ENCODE peak calls at places on chromosome 15, in eight cellular contexts. I is right atrium auricular region; S is breast epithelium; U is suprapubic skin; X is PC-3; A is CD8-positive, alpha-beta T cell; B is GM06990; F is adrenal gland. Z is an unnamed sample.
A peak's percentile ranks its signal among the peaks of the same experiment; 100 is the strongest.

GRCh38 chr15:82263350-82263749 is 732 bp downstream of the SAXO2 start:
- DNase-seq in I (no peak), S (no peak), U (no peak), X (peak; percentile 85), A (no peak), B (no peak), F (no peak), Z (no peak)

GRCh38 chr15:56982987-56983386 is 64.5 kb downstream of the TCF12 start:
- DNase-seq in I (no peak), S (no peak), U (no peak), X (no peak), A (no peak), B (no peak), F (no peak), Z (no peak)

GRCh38 chr15:55526559-55527036 is 18.6 kb upstream of the DNAAF4 start:
- DNase-seq in I (no peak), S (no peak), U (no peak), X (peak; percentile 53), A (no peak), B (peak; percentile 37), F (peak; percentile 47), Z (no peak)

GRCh38 chr15:27623560-27624305 is 475.4 kb downstream of the OCA2 start:
- DNase-seq in I (no peak), S (no peak), U (no peak), X (no peak), A (no peak), B (no peak), F (no peak), Z (no peak)

GRCh38 chr15:78932216-78932808 is 12.5 kb downstream of the CTSH start:
- DNase-seq in I (no peak), S (no peak), U (no peak), X (no peak), A (no peak), B (no peak), F (peak; percentile 27), Z (no peak)

GRCh38 chr15:50767332-50767861 is 1.9 kb upstream of the SPPL2A start:
- DNase-seq in I (no peak), S (no peak), U (no peak), X (peak; percentile 64), A (no peak), B (no peak), F (no peak), Z (no peak)

GRCh38 chr15:79673416-79674123 is 223.2 kb downstream of the MTHFS start:
- DNase-seq in I (no peak), S (no peak), U (no peak), X (peak; percentile 56), A (no peak), B (peak; percentile 68), F (no peak), Z (no peak)

GRCh38 chr15:42679285-42680141 is 57.4 kb downstream of the CDAN1 start:
- DNase-seq in I (no peak), S (no peak), U (no peak), X (peak; percentile 43), A (no peak), B (no peak), F (no peak), Z (no peak)

GRCh38 chr15:66462630-66463029 is 34.9 kb downstream of the SNAPC5 start:
- DNase-seq in I (no peak), S (no peak), U (no peak), X (no peak), A (no peak), B (no peak), F (no peak), Z (peak; percentile 8)

GRCh38 chr15:48974865-48975264 is 11.1 kb upstream of the SHC4 start:
- DNase-seq in I (no peak), S (no peak), U (no peak), X (no peak), A (no peak), B (no peak), F (no peak), Z (no peak)

GRCh38 chr15:48976444-48977088 is 12.8 kb upstream of the SHC4 start:
- DNase-seq in I (no peak), S (no peak), U (no peak), X (no peak), A (no peak), B (no peak), F (no peak), Z (no peak)

GRCh38 chr15:48968066-48968465 is 4.3 kb upstream of the SHC4 start:
- DNase-seq in I (no peak), S (no peak), U (no peak), X (no peak), A (no peak), B (no peak), F (no peak), Z (no peak)

GRCh38 chr15:48975713-48976419 is 12.1 kb upstream of the SHC4 start:
- DNase-seq in I (peak; percentile 84), S (peak; percentile 72), U (peak; percentile 81), X (peak; percentile 84), A (peak; percentile 42), B (peak; percentile 83), F (peak; percentile 85), Z (peak; percentile 49)

DNA sequence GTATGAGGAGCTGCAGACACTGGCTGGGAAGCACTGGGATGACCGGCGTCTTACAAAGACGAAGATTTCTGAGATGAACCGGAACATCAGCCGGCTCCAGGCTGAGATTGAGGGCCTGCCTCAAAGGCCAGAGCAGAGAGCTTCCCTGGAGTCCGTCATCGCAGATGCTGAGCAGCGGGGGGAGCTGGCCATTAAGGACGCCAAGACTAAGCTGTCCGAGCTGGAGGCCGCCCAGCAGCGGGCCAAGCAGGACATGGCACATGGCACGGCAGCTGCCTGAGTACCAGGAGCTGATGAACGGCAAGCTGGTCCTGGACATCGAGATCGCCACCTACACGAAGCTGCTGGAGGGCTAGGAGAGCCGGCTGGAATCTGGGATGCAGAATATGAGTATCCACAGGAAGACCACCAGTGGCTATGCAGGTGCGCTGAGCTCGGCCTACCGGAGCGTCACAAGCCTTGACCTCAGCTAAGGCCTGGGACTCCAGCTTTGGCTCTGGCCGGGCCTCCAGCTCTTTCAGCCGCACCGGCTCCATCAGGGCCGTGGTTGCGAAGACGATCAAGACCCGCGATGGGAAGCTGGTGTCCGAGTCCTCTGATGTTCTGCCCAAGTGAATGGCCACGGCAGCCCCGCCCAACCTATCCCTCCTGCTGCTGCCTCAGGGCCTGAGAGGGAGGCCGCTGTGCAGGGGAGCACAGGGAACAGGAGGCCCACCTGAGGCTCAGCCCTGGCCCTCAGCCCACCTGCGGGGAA is 9.2 kb upstream of the SHC4 start:
- DNase-seq in I (no peak), S (no peak), U (no peak), X (no peak), A (no peak), B (no peak), F (no peak), Z (no peak)
- H3K4me3 ChIP-seq in I (no peak overlapping the region), S (no peak overlapping the region), U (no peak overlapping the region), X (no peak overlapping the region), A (no peak overlapping the region), B (no peak overlapping the region), F (no peak overlapping the region), Z (no peak overlapping the region)

DNA sequence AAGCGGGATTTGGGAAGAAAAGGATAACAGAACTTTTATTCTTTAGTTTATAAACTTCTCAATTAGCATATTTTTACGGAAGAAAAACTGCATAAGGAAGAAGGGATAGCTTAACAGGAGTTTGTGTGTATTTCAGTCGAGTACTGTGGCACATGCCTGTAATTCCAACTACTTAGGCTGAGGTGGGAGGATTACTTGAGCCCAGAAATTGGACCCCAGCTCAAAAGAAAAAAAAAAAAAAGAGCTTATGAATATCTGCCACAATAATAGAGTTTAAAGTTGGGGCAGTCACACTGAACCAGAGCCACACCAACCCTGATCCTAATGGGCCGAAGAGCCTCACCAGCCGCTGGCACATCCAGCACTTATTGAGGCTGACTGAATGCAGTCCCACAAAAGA is 31.1 kb downstream of the CHAC1 start:
- DNase-seq in I (no peak), S (no peak), U (no peak), X (no peak), A (no peak), B (no peak), F (no peak), Z (no peak)
- H3K36me3 ChIP-seq in I (peaks cover 85% of the 10 kb centered on the region), S (peaks cover 23% of the 10 kb centered on the region), U (peaks cover 90% of the 10 kb centered on the region), X (peaks cover 82% of the 10 kb centered on the region), A (peaks cover 69% of the 10 kb centered on the region), B (peaks cover 44% of the 10 kb centered on the region), F (peaks cover 86% of the 10 kb centered on the region), Z (peaks cover 39% of the 10 kb centered on the region)

GRCh38 chr15:68818088-68818670 is 2.5 kb downstream of the ANP32A start:
- DNase-seq in I (no peak), S (peak; percentile 64), U (peak; percentile 79), X (peak; percentile 62), A (peak; percentile 34), B (peak; percentile 84), F (peak; percentile 66), Z (peak; percentile 41)
- TF ChIP-seq CTCF in I (no peak), S (no peak), U (no peak), X (no peak), A (peak; percentile 9), B (no peak), F (no peak), Z (no peak)

DNA sequence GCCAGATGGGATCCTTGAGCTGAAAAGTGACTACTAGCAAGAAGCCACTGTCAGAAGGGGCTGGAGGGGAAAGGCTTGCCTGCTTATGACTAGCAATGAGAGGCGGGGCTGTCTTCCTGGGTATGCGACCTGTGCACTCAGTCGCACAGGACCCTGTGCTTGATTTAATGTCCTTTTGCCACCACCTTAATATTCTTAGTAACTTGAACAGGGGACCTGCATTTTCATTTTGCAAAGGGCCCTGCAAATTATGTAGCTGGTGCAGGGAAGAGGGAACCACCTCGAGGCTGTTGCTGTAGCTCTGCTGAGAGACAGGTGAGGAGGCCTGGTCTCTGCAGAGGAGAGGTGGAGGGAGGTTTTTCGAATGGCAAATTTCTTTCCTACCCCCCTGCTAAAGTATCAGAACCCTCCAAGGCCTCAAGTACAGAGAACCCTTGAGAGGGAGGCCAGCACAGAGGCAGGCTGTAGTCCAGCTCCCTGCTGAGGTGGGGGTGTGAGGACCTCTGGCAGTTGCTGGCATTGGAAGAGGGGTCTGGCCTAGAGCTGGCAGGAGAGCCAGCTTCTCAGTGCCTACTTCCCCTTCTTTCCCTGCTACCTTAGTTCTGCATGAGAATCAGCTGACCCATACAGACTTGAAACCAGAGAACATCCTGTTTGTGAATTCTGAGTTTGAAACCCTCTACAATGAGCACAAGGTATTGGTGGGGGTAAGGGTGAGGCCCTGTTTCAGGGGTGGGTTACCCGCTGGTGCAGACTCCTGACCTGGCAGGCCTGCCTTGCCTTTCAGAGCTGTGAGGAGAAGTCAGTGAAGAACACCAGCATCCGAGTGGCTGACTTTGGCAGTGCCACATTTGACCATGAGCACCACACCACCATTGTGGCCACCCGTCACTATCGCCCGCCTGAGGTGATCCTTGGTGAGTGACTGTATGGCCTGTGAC is 11.4 kb downstream of the CLK3 start:
- DNase-seq in I (no peak), S (no peak), U (no peak), X (no peak), A (no peak), B (no peak), F (no peak), Z (no peak)
- H3K4me3 ChIP-seq in I (no peak overlapping the region), S (no peak overlapping the region), U (no peak overlapping the region), X (no peak overlapping the region), A (no peak overlapping the region), B (no peak overlapping the region), F (no peak overlapping the region), Z (no peak overlapping the region)